ENCODE peak calls at places on chromosomes 7 and 10, in seven cellular contexts. J is stomach, F is left ventricle myocardium inferior, G is psoas muscle, D is heart left ventricle, Y is epithelial cell of esophagus, Q is AG04450. K is an unnamed sample.
A peak's percentile ranks its signal among the peaks of the same experiment; 100 is the strongest.

GRCh38 chr7:140214075-140214684 is 37.4 kb upstream of the KDM7A start:
- DNase-seq in G (peak; percentile 29), Q (no peak), D (no peak), F (peak; percentile 23), J (peak; percentile 92), Y (peak; percentile 88), K (peak; percentile 68)

GRCh38 chr10:13222151-13222550 is 12.0 kb downstream of the UCMA start:
- DNase-seq in G (no peak), F (no peak), D (no peak), J (no peak), Y (no peak), Q (no peak), K (no peak)

GRCh38 chr10:12056758-12057157 is 12.0 kb upstream of the DHTKD1 start:
- DNase-seq in Y (no peak), D (no peak), Q (no peak), J (no peak), G (no peak), F (no peak), K (peak; percentile 60)

GRCh38 chr10:127834221-127834620 is 58.5 kb downstream of the CLRN3 start:
- DNase-seq in J (no peak), D (peak; percentile 59), G (no peak), F (peak; percentile 36), Q (no peak), Y (no peak), K (no peak)

GRCh38 chr7:100799037-100799896 is 28.1 kb downstream of the EPHB4 start:
- DNase-seq in D (peak; percentile 64), Q (no peak), Y (peak; percentile 77), F (peak; percentile 52), J (peak; percentile 75), G (peak; percentile 57), K (peak; percentile 70)

GRCh38 chr10:85612378-85612775 is 754.2 kb downstream of the GRID1 start:
- DNase-seq in Q (no peak), D (no peak), F (no peak), G (no peak), J (no peak), Y (no peak), K (no peak)

GRCh38 chr10:15473401-15473777 is 102.3 kb upstream of the FAM171A1 start:
- DNase-seq in Q (no peak), J (no peak), D (no peak), Y (no peak), G (no peak), F (no peak), K (no peak)

GRCh38 chr7:45036801-45037200 is 36.8 kb downstream of the CCM2 start:
- DNase-seq in G (no peak), Y (no peak), D (no peak), Q (no peak), F (no peak), J (no peak), K (no peak)

GRCh38 chr10:72310636-72311035 is 36.9 kb downstream of the DDIT4 start:
- DNase-seq in Q (no peak), Y (peak; percentile 57), D (no peak), G (no peak), J (no peak), F (no peak), K (no peak)

GRCh38 chr10:60718891-60719290 is 59.4 kb upstream of the CDK1 start:
- DNase-seq in G (no peak), Q (no peak), D (no peak), F (no peak), Y (no peak), J (no peak), K (peak; percentile 3)

GRCh38 chr7:37433166-37433565 is 15.5 kb downstream of the ELMO1 start:
- DNase-seq in F (no peak), Y (no peak), D (no peak), Q (no peak), G (no peak), J (no peak), K (no peak)

GRCh38 chr10:112361951-112362770 is 11.8 kb upstream of the ACSL5 start:
- DNase-seq in F (peak; percentile 53), J (peak; percentile 44), D (peak; percentile 58), Q (no peak), G (peak; percentile 59), Y (peak; percentile 19), K (peak; percentile 74)

GRCh38 chr10:89773081-89773480 is 71.7 kb downstream of the KIF20B start:
- DNase-seq in Y (peak; percentile 52), F (no peak), J (no peak), Q (no peak), D (no peak), G (no peak), K (no peak)

GRCh38 chr10:72126184-72126871 is 38.0 kb upstream of the SPOCK2 start:
- DNase-seq in G (no peak), Q (peak; percentile 10), J (no peak), F (no peak), D (no peak), Y (peak; percentile 50), K (peak; percentile 73)

GRCh38 chr10:111756541-111757061 is 427.0 kb downstream of the GPAM start:
- DNase-seq in Q (no peak), J (no peak), Y (peak; percentile 37), G (peak; percentile 12), D (no peak), F (peak; percentile 15), K (peak; percentile 49)

GRCh38 chr7:101124376-101125056 is 2.4 kb upstream of the SERPINE1 start:
- DNase-seq in Q (peak; percentile 59), F (no peak), Y (peak; percentile 62), J (no peak), D (no peak), G (no peak), K (peak; percentile 62)

GRCh38 chr10:1344846-1345245 is 288.7 kb downstream of the WDR37 start:
- DNase-seq in Y (no peak), G (no peak), Q (no peak), D (no peak), J (no peak), F (no peak), K (no peak)

GRCh38 chr10:129769381-129770116 is 194.5 kb downstream of the EBF3 start:
- DNase-seq in G (no peak), J (peak; percentile 21), F (no peak), Q (no peak), Y (no peak), D (peak; percentile 4), K (no peak)

GRCh38 chr10:114064151-114065045 is 20.7 kb downstream of the ADRB1 start:
- DNase-seq in D (peak; percentile 73), Q (no peak), Y (no peak), G (no peak), F (peak; percentile 66), J (peak; percentile 79), K (no peak)

GRCh38 chr10:43252785-43253341 is 14.0 kb downstream of the RASGEF1A start:
- DNase-seq in Y (no peak), J (no peak), D (peak; percentile 10), F (peak; percentile 11), Q (no peak), G (no peak), K (no peak)

GRCh38 chr7:39428221-39428620 is 138.0 kb upstream of the YAE1 start:
- DNase-seq in G (no peak), J (no peak), Y (peak; percentile 32), F (no peak), Q (no peak), D (no peak), K (peak; percentile 78)

GRCh38 chr10:79061441-79062315 is 7.1 kb upstream of the ZMIZ1 start:
- DNase-seq in Y (no peak), D (no peak), Q (no peak), G (peak; percentile 4), J (peak; percentile 24), F (peak; percentile 10), K (no peak)

GRCh38 chr7:129222064-129222463 is 2.8 kb upstream of the AHCYL2 start:
- DNase-seq in Y (no peak), J (no peak), Q (no peak), D (no peak), F (no peak), G (no peak), K (peak; percentile 17)
- H3K4me3 ChIP-seq in Y (no peak overlapping the region), J (no peak overlapping the region), Q (no peak overlapping the region), D (no peak overlapping the region), F (no peak overlapping the region), G (no peak overlapping the region), K (no peak overlapping the region)

DNA sequence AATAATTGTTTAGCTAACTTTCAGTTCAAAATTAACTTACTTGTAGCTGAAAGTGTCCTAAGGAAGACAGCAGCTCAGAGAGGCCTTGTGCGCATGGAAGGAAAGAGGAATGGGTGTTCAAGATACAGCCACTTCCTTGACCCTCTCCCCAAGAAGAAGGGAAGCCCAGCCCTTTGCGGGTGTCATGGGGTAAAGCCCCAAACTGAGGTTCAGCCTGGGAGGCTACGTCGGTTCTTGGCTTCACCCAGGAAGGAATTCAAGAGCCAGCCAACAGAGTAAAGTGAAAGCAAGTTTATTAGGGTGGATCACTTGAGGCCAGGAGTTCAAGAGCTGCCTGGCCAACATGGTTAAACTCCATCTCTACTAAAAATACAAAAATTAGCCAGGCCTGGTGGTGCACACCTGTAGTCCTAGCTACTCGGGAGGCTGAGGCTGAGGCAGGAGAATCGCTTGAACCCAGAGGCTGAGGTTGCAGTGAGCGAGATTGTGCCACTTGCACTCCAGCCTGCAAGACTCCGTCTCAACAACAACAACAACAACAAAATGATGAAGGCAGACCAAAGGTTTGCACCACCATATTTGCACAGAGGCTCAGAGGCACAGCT is 15.9 kb downstream of the GPRIN2 start:
- DNase-seq in D (no peak), Y (no peak), Q (no peak), F (no peak), J (peak; percentile 29), G (peak; percentile 2), K (no peak)
- H3K4me3 ChIP-seq in D (no peak overlapping the region), Y (no peak overlapping the region), Q (peak overlapping the region; percentile 20), F (no peak overlapping the region), J (no peak overlapping the region), G (no peak overlapping the region), K (no peak overlapping the region)

DNA sequence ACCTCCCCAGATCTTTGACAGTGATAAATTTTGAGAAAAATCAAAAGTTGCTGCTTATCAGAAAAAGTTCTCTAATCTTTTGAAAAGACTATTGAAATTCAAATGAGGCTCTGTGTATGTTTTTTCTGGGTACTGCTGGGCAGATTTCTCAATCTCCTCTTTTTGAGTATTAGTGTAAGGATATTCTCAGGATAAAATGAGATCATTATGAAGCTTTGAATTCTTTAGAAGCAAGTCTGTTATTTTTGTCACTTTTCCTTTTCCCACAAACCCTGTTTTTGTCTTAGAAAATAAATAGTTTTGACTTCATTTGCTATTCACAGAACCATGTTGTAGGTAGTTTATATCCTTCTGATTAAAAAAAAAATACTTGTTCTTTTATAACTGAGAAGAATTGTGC is 7.9 kb downstream of the STAM start:
- DNase-seq in F (no peak), Y (no peak), G (no peak), Q (no peak), J (no peak), D (no peak), K (peak; percentile 28)
- H3K4me3 ChIP-seq in F (no peak overlapping the region), Y (no peak overlapping the region), G (no peak overlapping the region), Q (no peak overlapping the region), J (no peak overlapping the region), D (no peak overlapping the region), K (no peak overlapping the region)

DNA sequence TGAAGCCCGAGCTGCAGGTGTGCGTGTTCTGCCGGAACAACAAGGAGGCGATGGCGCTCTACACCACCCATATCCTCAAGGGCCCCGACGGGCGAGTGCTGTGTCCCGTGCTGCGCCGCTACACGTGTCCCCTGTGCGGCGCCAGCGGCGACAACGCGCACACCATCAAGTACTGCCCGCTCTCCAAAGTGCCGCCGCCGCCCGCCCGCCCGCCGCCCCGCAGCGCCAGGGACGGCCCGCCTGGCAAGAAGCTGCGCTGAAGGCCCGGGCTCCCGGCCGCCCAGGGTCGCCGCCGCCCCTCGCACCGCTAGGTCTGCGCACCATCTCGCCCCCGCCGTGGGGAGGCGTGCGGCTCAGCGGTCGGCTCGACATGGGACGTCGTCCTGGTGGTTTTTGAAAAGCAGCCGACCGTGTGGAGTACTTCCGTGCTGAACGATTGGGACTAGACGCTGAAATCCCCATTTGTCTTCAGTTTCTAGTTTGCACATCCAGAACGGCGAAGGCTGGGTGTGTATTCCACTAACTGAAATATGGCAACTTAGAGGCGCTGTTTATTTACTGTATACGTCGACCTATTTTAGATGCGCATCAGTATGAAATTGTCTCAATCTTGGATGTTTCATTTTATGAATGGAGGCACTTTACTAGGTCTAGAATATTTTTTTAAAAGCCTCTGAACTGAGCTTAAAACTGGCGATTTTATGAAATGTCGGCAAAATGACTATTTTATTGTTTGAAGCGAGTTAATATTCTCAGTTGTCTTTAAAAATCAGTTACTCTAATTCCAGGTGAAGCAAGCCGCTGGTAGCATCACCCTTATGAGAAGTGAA is 1.1 kb downstream of the NANOS1 start:
- DNase-seq in F (peak; percentile 39), G (peak; percentile 59), D (peak; percentile 41), J (peak; percentile 53), Q (no peak), Y (peak; percentile 62), K (peak; percentile 40)
- H3K4me3 ChIP-seq in F (peak overlapping the region; percentile 78), G (peak overlapping the region; percentile 74), D (peak overlapping the region; percentile 66), J (peak overlapping the region; percentile 94), Q (peak overlapping the region; percentile 51), Y (peak overlapping the region; percentile 34), K (peak overlapping the region; percentile 63)